ENCODE peak calls at places on chromosomes 1 and 21, in seven cellular contexts. U is CD8-positive, alpha-beta T cell; B is heart right ventricle; S is foreskin fibroblast; O is transverse colon; M is natural killer cell; L is upper lobe of right lung. Q is an unnamed sample.
A peak's percentile ranks its signal among the peaks of the same experiment; 100 is the strongest.

GRCh38 chr21:16624468-16625102 is 888.3 kb upstream of the CXADR start:
- DNase-seq in M (no peak), O (no peak), U (no peak), S (no peak), B (no peak), L (no peak), Q (no peak)

GRCh38 chr1:202069670-202070069 is 53.0 kb upstream of the GPR37L1 start:
- DNase-seq in M (no peak), S (no peak), U (no peak), L (no peak), O (no peak), B (no peak), Q (no peak)

GRCh38 chr1:53025034-53025777 is 36.8 kb upstream of the PODN start:
- DNase-seq in S (peak; percentile 94), M (no peak), U (no peak), O (peak; percentile 39), L (no peak), B (peak; percentile 49), Q (no peak)

GRCh38 chr1:51837243-51837642 is 41.3 kb downstream of the NRDC start:
- DNase-seq in B (no peak), S (no peak), M (no peak), U (no peak), L (no peak), O (no peak), Q (no peak)

GRCh38 chr1:24266398-24266941 is 52.7 kb upstream of the GRHL3 start:
- DNase-seq in L (no peak), S (peak; percentile 62), B (no peak), O (no peak), M (no peak), U (no peak), Q (peak; percentile 81)

GRCh38 chr1:91727763-91728162 is 158.2 kb downstream of the TGFBR3 start:
- DNase-seq in O (no peak), M (no peak), L (no peak), U (no peak), B (no peak), S (peak; percentile 63), Q (no peak)

GRCh38 chr1:93448983-93449805 is 1.3 kb downstream of the FNBP1L start:
- DNase-seq in B (no peak), M (no peak), O (peak; percentile 70), U (no peak), L (peak; percentile 77), S (peak; percentile 71), Q (peak; percentile 77)

GRCh38 chr1:6269271-6269996 is 8.5 kb upstream of the GPR153 start:
- DNase-seq in B (no peak), S (no peak), M (no peak), U (no peak), O (peak; percentile 42), L (no peak), Q (no peak)

GRCh38 chr1:27044613-27045091 is 32.0 kb upstream of the TENT5B start:
- DNase-seq in L (peak; percentile 92), B (peak; percentile 90), S (peak; percentile 88), O (peak; percentile 91), M (peak; percentile 88), U (peak; percentile 90), Q (peak; percentile 84)

GRCh38 chr1:216824511-216824910 is 101.3 kb upstream of the ESRRG start:
- DNase-seq in S (peak; percentile 10), U (no peak), L (no peak), O (no peak), M (no peak), B (no peak), Q (no peak)

GRCh38 chr1:18100060-18100459 is 7.5 kb upstream of the IGSF21 start:
- DNase-seq in L (no peak), S (no peak), B (no peak), O (no peak), U (no peak), M (no peak), Q (no peak)

GRCh38 chr1:204348722-204349121 is 11.0 kb downstream of the PLEKHA6 start:
- DNase-seq in S (peak; percentile 70), U (no peak), M (no peak), B (peak; percentile 91), L (no peak), O (peak; percentile 77), Q (no peak)

GRCh38 chr1:16226495-16227179 is 10.3 kb downstream of the CPLANE2 start:
- DNase-seq in M (no peak), B (peak; percentile 43), S (peak; percentile 38), L (peak; percentile 94), O (peak; percentile 58), U (no peak), Q (no peak)

GRCh38 chr1:59730759-59731478 is 83.8 kb upstream of the HOOK1 start:
- DNase-seq in M (no peak), B (peak; percentile 62), S (peak; percentile 97), O (peak; percentile 78), L (no peak), U (no peak), Q (peak; percentile 59)

GRCh38 chr1:1872329-1872994 is 18.4 kb downstream of the GNB1 start:
- DNase-seq in M (no peak), B (no peak), L (no peak), O (no peak), U (no peak), S (no peak), Q (no peak)

GRCh38 chr1:12851779-12852178 is 3.3 kb upstream of the HNRNPCL1 start:
- DNase-seq in L (no peak), O (no peak), U (no peak), M (no peak), S (no peak), B (no peak), Q (no peak)
- TF ChIP-seq CTCF in L (no peak), O (no peak), U (no peak), M (no peak), S (no peak), B (no peak), Q (no peak)

GRCh38 chr1:42816600-42817439 is at the start of the genes ERMAP and SVBP:
- DNase-seq in L (peak; percentile 97), U (peak; percentile 95), O (peak; percentile 96), M (peak; percentile 92), B (peak; percentile 92), S (peak; percentile 94), Q (peak; percentile 94)
- TF ChIP-seq CTCF in L (no peak), U (no peak), O (no peak), M (no peak), B (no peak), S (no peak), Q (no peak)

DNA sequence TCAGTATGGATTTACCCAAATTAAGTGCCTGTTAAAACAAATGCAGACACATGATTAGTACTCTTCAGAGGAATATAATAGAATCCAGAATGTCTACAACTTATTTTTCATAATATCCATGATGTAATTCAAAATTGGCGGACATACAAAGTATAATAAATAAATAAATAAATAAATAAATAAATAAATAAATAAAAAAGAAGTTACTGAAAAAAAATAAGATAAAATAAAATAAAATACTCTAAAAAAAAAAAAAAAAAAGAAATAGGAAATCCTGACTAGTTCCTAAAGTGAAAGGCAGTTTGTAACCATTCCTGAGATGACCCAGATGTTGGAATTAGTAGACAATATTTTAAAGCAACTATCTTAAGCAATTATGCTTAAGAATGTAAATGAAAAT is 219.0 kb upstream of the SPAG17 start:
- DNase-seq in U (no peak), B (no peak), S (no peak), M (no peak), O (no peak), L (no peak), Q (no peak)
- TF ChIP-seq CTCF in U (no peak), B (no peak), S (no peak), M (no peak), O (no peak), L (no peak), Q (no peak)

DNA sequence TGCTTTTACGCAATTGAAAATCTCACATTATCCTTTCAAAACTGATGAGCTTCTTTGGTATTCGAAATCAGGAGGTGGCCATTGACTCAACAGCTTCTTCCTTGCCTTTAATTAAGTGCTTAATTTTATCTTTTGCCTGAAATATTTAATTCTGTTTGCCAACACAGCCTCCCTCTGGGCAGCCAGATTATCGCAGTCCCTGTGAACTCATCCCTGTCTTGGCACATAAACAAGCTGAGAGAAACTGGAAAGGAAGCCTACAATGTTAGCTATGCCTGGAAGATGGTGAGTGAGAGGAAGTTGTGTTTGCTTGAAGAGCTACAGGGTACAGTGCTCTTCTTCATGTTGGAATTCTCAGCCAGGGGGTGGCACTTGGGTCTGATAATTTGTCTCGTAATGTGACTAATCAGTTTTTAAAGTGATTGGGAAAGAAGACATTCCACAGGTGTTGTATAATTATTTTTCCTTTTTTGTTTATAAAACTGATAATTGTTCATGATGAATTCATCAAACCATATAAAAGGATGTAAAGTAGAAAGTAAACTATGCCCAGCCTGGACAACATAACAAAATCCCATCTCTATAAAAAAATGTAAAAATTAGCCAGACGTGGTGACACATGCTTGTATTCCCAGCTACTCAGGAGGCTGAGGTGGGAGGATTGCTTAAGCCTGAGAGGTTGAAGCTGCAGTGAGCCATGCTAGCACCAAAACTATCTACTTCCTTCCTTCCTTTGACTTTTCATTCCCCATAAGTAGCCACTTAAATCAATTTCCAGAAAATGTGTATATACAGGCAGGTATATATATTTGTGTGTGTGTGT is 90.1 kb upstream of the RAVER2 start:
- DNase-seq in O (no peak), S (peak; percentile 43), L (no peak), B (no peak), M (no peak), U (no peak), Q (no peak)
- TF ChIP-seq CTCF in O (no peak), S (peak; percentile 14), L (peak; percentile 30), B (no peak), M (no peak), U (no peak), Q (no peak)

GRCh38 chr1:159924025-159924790 is 1.1 kb downstream of the TAGLN2 start:
- DNase-seq in L (peak; percentile 94), U (peak; percentile 38), S (peak; percentile 97), M (peak; percentile 85), O (peak; percentile 90), B (peak; percentile 92), Q (peak; percentile 95)
- TF ChIP-seq CTCF in L (peak; percentile 12), U (no peak), S (no peak), M (no peak), O (no peak), B (no peak), Q (no peak)

GRCh38 chr1:189336115-189337100 is 1141.3 kb downstream of the BRINP3 start:
- DNase-seq in L (peak; percentile 57), M (no peak), B (no peak), U (no peak), O (no peak), S (no peak), Q (no peak)
- TF ChIP-seq CTCF in L (no peak), M (no peak), B (no peak), U (no peak), O (no peak), S (no peak), Q (no peak)

DNA sequence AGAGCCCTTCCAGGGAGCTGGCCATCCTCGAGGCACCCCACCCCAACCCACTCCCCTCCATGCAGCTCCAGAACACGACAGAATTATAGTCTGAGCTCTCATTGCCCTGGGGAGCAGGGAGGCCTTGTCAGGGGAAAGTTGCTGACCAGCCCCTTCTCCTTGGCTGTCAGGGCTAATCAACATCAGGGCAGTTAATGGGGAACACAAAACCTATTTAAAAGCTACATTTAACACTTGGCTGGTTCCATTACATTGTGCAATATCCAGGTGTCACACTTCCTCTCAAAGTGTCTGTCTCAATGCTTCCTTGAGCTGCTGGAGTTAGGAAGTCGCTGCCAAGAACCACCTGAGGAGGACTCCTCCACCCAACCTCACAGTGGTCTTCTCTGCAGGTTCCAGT is 111.8 kb upstream of the GRIK3 start:
- DNase-seq in M (no peak), B (no peak), L (no peak), S (no peak), U (no peak), O (no peak), Q (no peak)
- TF ChIP-seq CTCF in M (no peak), B (no peak), L (no peak), S (no peak), U (no peak), O (no peak), Q (no peak)

Q was measured in Calu3.